ENCODE peak calls at places on chromosomes 3 and 15, in seven cellular contexts. One of them, this sample, is unnamed.

GRCh38 chr3:195249858-195250464 is 21.0 kb downstream of the XXYLT1 start:
- DNase-seq in CD8-positive, alpha-beta memory T cell: no peak
- DNase-seq in T-helper 9 cell: no peak
- DNase-seq in Right ventricle myocardium superior: no peak
- DNase-seq in CD4-positive, alpha-beta T cell: no peak
- DNase-seq in CD8-positive, alpha-beta T cell: no peak
- DNase-seq in epithelial cell of prostate: no peak
- DNase-seq in this sample: no peak

GRCh38 chr15:36960179-36960946 is 140.0 kb downstream of the MEIS2 start:
- DNase-seq in epithelial cell of prostate: no peak
- DNase-seq in Right ventricle myocardium superior: no peak
- DNase-seq in T-helper 9 cell: no peak
- DNase-seq in CD8-positive, alpha-beta memory T cell: no peak
- DNase-seq in CD4-positive, alpha-beta T cell: no peak
- DNase-seq in CD8-positive, alpha-beta T cell: no peak
- DNase-seq in this sample: no peak

GRCh38 chr15:48680841-48681240 is 35.3 kb upstream of the FBN1 start:
- DNase-seq in CD4-positive, alpha-beta T cell: no peak
- DNase-seq in CD8-positive, alpha-beta T cell: no peak
- DNase-seq in Right ventricle myocardium superior: no peak
- DNase-seq in CD8-positive, alpha-beta memory T cell: no peak
- DNase-seq in epithelial cell of prostate: peak
- DNase-seq in T-helper 9 cell: no peak
- DNase-seq in this sample: peak

GRCh38 chr3:12384451-12385233 is 95.8 kb downstream of the PPARG start:
- DNase-seq in T-helper 9 cell: no peak
- DNase-seq in epithelial cell of prostate: no peak
- DNase-seq in Right ventricle myocardium superior: no peak
- DNase-seq in CD8-positive, alpha-beta memory T cell: no peak
- DNase-seq in CD4-positive, alpha-beta T cell: no peak
- DNase-seq in CD8-positive, alpha-beta T cell: no peak
- DNase-seq in this sample: no peak

GRCh38 chr3:115359507-115359906 is 212.4 kb upstream of the ZBTB20 start:
- DNase-seq in epithelial cell of prostate: no peak
- DNase-seq in T-helper 9 cell: no peak
- DNase-seq in CD4-positive, alpha-beta T cell: no peak
- DNase-seq in CD8-positive, alpha-beta memory T cell: no peak
- DNase-seq in Right ventricle myocardium superior: no peak
- DNase-seq in CD8-positive, alpha-beta T cell: no peak
- DNase-seq in this sample: peak

GRCh38 chr3:11373235-11373634 is 101.0 kb downstream of the ATG7 start:
- DNase-seq in epithelial cell of prostate: no peak
- DNase-seq in CD8-positive, alpha-beta T cell: no peak
- DNase-seq in T-helper 9 cell: no peak
- DNase-seq in Right ventricle myocardium superior: no peak
- DNase-seq in CD4-positive, alpha-beta T cell: no peak
- DNase-seq in CD8-positive, alpha-beta memory T cell: no peak
- DNase-seq in this sample: no peak

GRCh38 chr3:49591615-49592014 is 37.3 kb downstream of the BSN start:
- DNase-seq in T-helper 9 cell: no peak
- DNase-seq in Right ventricle myocardium superior: no peak
- DNase-seq in CD4-positive, alpha-beta T cell: no peak
- DNase-seq in CD8-positive, alpha-beta memory T cell: no peak
- DNase-seq in epithelial cell of prostate: no peak
- DNase-seq in CD8-positive, alpha-beta T cell: no peak
- DNase-seq in this sample: no peak

GRCh38 chr15:99113547-99114271 is 8.8 kb downstream of the SYNM start:
- DNase-seq in Right ventricle myocardium superior: no peak
- DNase-seq in CD4-positive, alpha-beta T cell: no peak
- DNase-seq in CD8-positive, alpha-beta memory T cell: no peak
- DNase-seq in epithelial cell of prostate: no peak
- DNase-seq in CD8-positive, alpha-beta T cell: no peak
- DNase-seq in T-helper 9 cell: no peak
- DNase-seq in this sample: no peak

GRCh38 chr15:66641485-66642313 is 60.3 kb upstream of the SMAD6 start:
- DNase-seq in CD4-positive, alpha-beta T cell: no peak
- DNase-seq in T-helper 9 cell: no peak
- DNase-seq in epithelial cell of prostate: no peak
- DNase-seq in CD8-positive, alpha-beta memory T cell: no peak
- DNase-seq in Right ventricle myocardium superior: no peak
- DNase-seq in CD8-positive, alpha-beta T cell: no peak
- DNase-seq in this sample: no peak

GRCh38 chr3:188439080-188439479 is 285.1 kb downstream of the LPP start:
- DNase-seq in T-helper 9 cell: no peak
- DNase-seq in CD8-positive, alpha-beta T cell: peak
- DNase-seq in CD4-positive, alpha-beta T cell: no peak
- DNase-seq in CD8-positive, alpha-beta memory T cell: no peak
- DNase-seq in epithelial cell of prostate: no peak
- DNase-seq in Right ventricle myocardium superior: no peak
- DNase-seq in this sample: no peak

GRCh38 chr3:184389935-184390528 is 10.2 kb downstream of the CHRD start:
- DNase-seq in T-helper 9 cell: no peak
- DNase-seq in CD8-positive, alpha-beta T cell: no peak
- DNase-seq in CD4-positive, alpha-beta T cell: no peak
- DNase-seq in Right ventricle myocardium superior: no peak
- DNase-seq in epithelial cell of prostate: no peak
- DNase-seq in CD8-positive, alpha-beta memory T cell: no peak
- DNase-seq in this sample: no peak

GRCh38 chr3:191290311-191291025 is 38.7 kb upstream of the CCDC50 start:
- DNase-seq in epithelial cell of prostate: no peak
- DNase-seq in T-helper 9 cell: no peak
- DNase-seq in Right ventricle myocardium superior: no peak
- DNase-seq in CD8-positive, alpha-beta T cell: no peak
- DNase-seq in CD4-positive, alpha-beta T cell: no peak
- DNase-seq in CD8-positive, alpha-beta memory T cell: no peak
- DNase-seq in this sample: peak

GRCh38 chr3:36738701-36739100 is 25.7 kb downstream of the DCLK3 start:
- DNase-seq in CD4-positive, alpha-beta T cell: no peak
- DNase-seq in CD8-positive, alpha-beta memory T cell: no peak
- DNase-seq in CD8-positive, alpha-beta T cell: no peak
- DNase-seq in T-helper 9 cell: no peak
- DNase-seq in epithelial cell of prostate: no peak
- DNase-seq in Right ventricle myocardium superior: peak
- DNase-seq in this sample: peak

GRCh38 chr15:83999396-84000120 is 236.0 kb upstream of the GOLGA6L4 start:
- DNase-seq in CD8-positive, alpha-beta T cell: no peak
- DNase-seq in CD8-positive, alpha-beta memory T cell: no peak
- DNase-seq in T-helper 9 cell: no peak
- DNase-seq in CD4-positive, alpha-beta T cell: no peak
- DNase-seq in epithelial cell of prostate: peak
- DNase-seq in Right ventricle myocardium superior: no peak
- DNase-seq in this sample: no peak

GRCh38 chr3:145721815-145722214 is 439.2 kb downstream of the PLOD2 start:
- DNase-seq in CD4-positive, alpha-beta T cell: no peak
- DNase-seq in T-helper 9 cell: no peak
- DNase-seq in epithelial cell of prostate: no peak
- DNase-seq in CD8-positive, alpha-beta T cell: no peak
- DNase-seq in Right ventricle myocardium superior: no peak
- DNase-seq in CD8-positive, alpha-beta memory T cell: no peak
- DNase-seq in this sample: no peak

GRCh38 chr3:46440531-46441294 is 24.0 kb downstream of the LTF start:
- DNase-seq in epithelial cell of prostate: no peak
- DNase-seq in T-helper 9 cell: no peak
- DNase-seq in Right ventricle myocardium superior: no peak
- DNase-seq in CD8-positive, alpha-beta T cell: peak
- DNase-seq in CD8-positive, alpha-beta memory T cell: no peak
- DNase-seq in CD4-positive, alpha-beta T cell: no peak
- DNase-seq in this sample: no peak

GRCh38 chr15:78934063-78935023 is 10.5 kb downstream of the CTSH start:
- DNase-seq in T-helper 9 cell: no peak
- DNase-seq in CD8-positive, alpha-beta memory T cell: no peak
- DNase-seq in epithelial cell of prostate: no peak
- DNase-seq in CD4-positive, alpha-beta T cell: no peak
- DNase-seq in CD8-positive, alpha-beta T cell: no peak
- DNase-seq in Right ventricle myocardium superior: no peak
- DNase-seq in this sample: peak

GRCh38 chr3:185084883-185085282 is 68.0 kb downstream of the C3orf70 start:
- DNase-seq in CD8-positive, alpha-beta memory T cell: no peak
- DNase-seq in epithelial cell of prostate: peak
- DNase-seq in CD4-positive, alpha-beta T cell: no peak
- DNase-seq in T-helper 9 cell: no peak
- DNase-seq in Right ventricle myocardium superior: no peak
- DNase-seq in CD8-positive, alpha-beta T cell: no peak
- DNase-seq in this sample: no peak

GRCh38 chr3:47421741-47422649 is 41.2 kb downstream of the PTPN23 start:
- DNase-seq in CD8-positive, alpha-beta memory T cell: no peak
- DNase-seq in T-helper 9 cell: no peak
- DNase-seq in CD8-positive, alpha-beta T cell: no peak
- DNase-seq in Right ventricle myocardium superior: peak
- DNase-seq in CD4-positive, alpha-beta T cell: no peak
- DNase-seq in epithelial cell of prostate: no peak
- DNase-seq in this sample: peak

GRCh38 chr3:100368421-100368820 is 32.5 kb downstream of the TOMM70 start:
- DNase-seq in T-helper 9 cell: no peak
- DNase-seq in epithelial cell of prostate: no peak
- DNase-seq in CD8-positive, alpha-beta T cell: no peak
- DNase-seq in CD8-positive, alpha-beta memory T cell: no peak
- DNase-seq in Right ventricle myocardium superior: no peak
- DNase-seq in CD4-positive, alpha-beta T cell: no peak
- DNase-seq in this sample: peak

GRCh38 chr3:99570061-99570460 is 68.3 kb upstream of the COL8A1 start:
- DNase-seq in T-helper 9 cell: no peak
- DNase-seq in CD8-positive, alpha-beta T cell: no peak
- DNase-seq in CD4-positive, alpha-beta T cell: no peak
- DNase-seq in CD8-positive, alpha-beta memory T cell: no peak
- DNase-seq in Right ventricle myocardium superior: no peak
- DNase-seq in epithelial cell of prostate: no peak
- DNase-seq in this sample: no peak

GRCh38 chr3:75978686-75979085 is 193.3 kb upstream of the ZNF717 start:
- DNase-seq in epithelial cell of prostate: no peak
- DNase-seq in T-helper 9 cell: no peak
- DNase-seq in Right ventricle myocardium superior: no peak
- DNase-seq in CD8-positive, alpha-beta memory T cell: no peak
- DNase-seq in CD4-positive, alpha-beta T cell: no peak
- DNase-seq in CD8-positive, alpha-beta T cell: no peak
- DNase-seq in this sample: no peak

GRCh38 chr15:67826717-67827560 is 1.6 kb downstream of the SKOR1 start:
- DNase-seq in CD8-positive, alpha-beta memory T cell: no peak
- DNase-seq in CD8-positive, alpha-beta T cell: no peak
- DNase-seq in Right ventricle myocardium superior: no peak
- DNase-seq in CD4-positive, alpha-beta T cell: peak
- DNase-seq in T-helper 9 cell: no peak
- DNase-seq in epithelial cell of prostate: no peak
- DNase-seq in this sample: no peak

GRCh38 chr3:159607856-159608255 is 380.8 kb upstream of the IL12A start:
- DNase-seq in T-helper 9 cell: no peak
- DNase-seq in CD8-positive, alpha-beta memory T cell: no peak
- DNase-seq in epithelial cell of prostate: no peak
- DNase-seq in Right ventricle myocardium superior: no peak
- DNase-seq in CD8-positive, alpha-beta T cell: no peak
- DNase-seq in CD4-positive, alpha-beta T cell: no peak
- DNase-seq in this sample: no peak

GRCh38 chr3:156776871-156777270 is 49.3 kb upstream of the LEKR1 start:
- DNase-seq in CD8-positive, alpha-beta T cell: no peak
- DNase-seq in epithelial cell of prostate: no peak
- DNase-seq in Right ventricle myocardium superior: no peak
- DNase-seq in CD4-positive, alpha-beta T cell: no peak
- DNase-seq in CD8-positive, alpha-beta memory T cell: no peak
- DNase-seq in T-helper 9 cell: no peak
- DNase-seq in this sample: no peak

GRCh38 chr15:28884151-28884940 is 1.4 kb upstream of the APBA2 start:
- DNase-seq in epithelial cell of prostate: no peak
- DNase-seq in CD8-positive, alpha-beta T cell: no peak
- DNase-seq in T-helper 9 cell: no peak
- DNase-seq in CD8-positive, alpha-beta memory T cell: no peak
- DNase-seq in CD4-positive, alpha-beta T cell: no peak
- DNase-seq in Right ventricle myocardium superior: no peak
- DNase-seq in this sample: no peak

GRCh38 chr3:133452603-133453313 is 52.9 kb downstream of the BFSP2 start:
- DNase-seq in CD8-positive, alpha-beta memory T cell: no peak
- DNase-seq in epithelial cell of prostate: no peak
- DNase-seq in Right ventricle myocardium superior: no peak
- DNase-seq in T-helper 9 cell: no peak
- DNase-seq in CD4-positive, alpha-beta T cell: no peak
- DNase-seq in CD8-positive, alpha-beta T cell: no peak
- DNase-seq in this sample: no peak

GRCh38 chr15:39623550-39623931 is 42.7 kb downstream of the THBS1 start:
- DNase-seq in epithelial cell of prostate: no peak
- DNase-seq in CD8-positive, alpha-beta memory T cell: peak
- DNase-seq in T-helper 9 cell: peak
- DNase-seq in CD4-positive, alpha-beta T cell: no peak
- DNase-seq in Right ventricle myocardium superior: no peak
- DNase-seq in CD8-positive, alpha-beta T cell: peak
- DNase-seq in this sample: no peak

GRCh38 chr15:100900136-100900894 is 18.8 kb upstream of the LRRK1 start:
- DNase-seq in CD8-positive, alpha-beta memory T cell: no peak
- DNase-seq in T-helper 9 cell: no peak
- DNase-seq in CD8-positive, alpha-beta T cell: no peak
- DNase-seq in CD4-positive, alpha-beta T cell: no peak
- DNase-seq in Right ventricle myocardium superior: no peak
- DNase-seq in epithelial cell of prostate: no peak
- DNase-seq in this sample: no peak

GRCh38 chr15:94804613-94805012 is 573.3 kb downstream of the MCTP2 start:
- DNase-seq in CD8-positive, alpha-beta T cell: no peak
- DNase-seq in CD8-positive, alpha-beta memory T cell: no peak
- DNase-seq in Right ventricle myocardium superior: no peak
- DNase-seq in epithelial cell of prostate: no peak
- DNase-seq in CD4-positive, alpha-beta T cell: no peak
- DNase-seq in T-helper 9 cell: no peak
- DNase-seq in this sample: no peak

GRCh38 chr3:57015912-57016311 is 44.6 kb upstream of the SPATA12 start:
- DNase-seq in epithelial cell of prostate: no peak
- DNase-seq in T-helper 9 cell: no peak
- DNase-seq in CD8-positive, alpha-beta memory T cell: no peak
- DNase-seq in CD4-positive, alpha-beta T cell: no peak
- DNase-seq in CD8-positive, alpha-beta T cell: no peak
- DNase-seq in Right ventricle myocardium superior: no peak
- DNase-seq in this sample: no peak

GRCh38 chr3:141414141-141414689 is 45.9 kb downstream of the ZBTB38 start:
- DNase-seq in T-helper 9 cell: no peak
- DNase-seq in Right ventricle myocardium superior: no peak
- DNase-seq in CD8-positive, alpha-beta memory T cell: no peak
- DNase-seq in epithelial cell of prostate: no peak
- DNase-seq in CD8-positive, alpha-beta T cell: no peak
- DNase-seq in CD4-positive, alpha-beta T cell: no peak
- DNase-seq in this sample: peak

GRCh38 chr15:56017920-56018319 is 24.5 kb upstream of the NEDD4 start:
- DNase-seq in CD8-positive, alpha-beta memory T cell: no peak
- DNase-seq in T-helper 9 cell: no peak
- DNase-seq in CD8-positive, alpha-beta T cell: no peak
- DNase-seq in CD4-positive, alpha-beta T cell: no peak
- DNase-seq in epithelial cell of prostate: no peak
- DNase-seq in Right ventricle myocardium superior: no peak
- DNase-seq in this sample: no peak

GRCh38 chr3:141737108-141737507 is 990 bp upstream of the RNF7 start:
- DNase-seq in CD8-positive, alpha-beta T cell: no peak
- DNase-seq in CD8-positive, alpha-beta memory T cell: no peak
- DNase-seq in CD4-positive, alpha-beta T cell: no peak
- DNase-seq in epithelial cell of prostate: no peak
- DNase-seq in T-helper 9 cell: no peak
- DNase-seq in Right ventricle myocardium superior: no peak
- DNase-seq in this sample: no peak

GRCh38 chr3:101281616-101282015 is 38.8 kb downstream of the IMPG2 start:
- DNase-seq in CD8-positive, alpha-beta T cell: no peak
- DNase-seq in CD8-positive, alpha-beta memory T cell: no peak
- DNase-seq in CD4-positive, alpha-beta T cell: no peak
- DNase-seq in T-helper 9 cell: no peak
- DNase-seq in epithelial cell of prostate: no peak
- DNase-seq in Right ventricle myocardium superior: no peak
- DNase-seq in this sample: no peak

GRCh38 chr3:131802029-131802428 is 232.8 kb downstream of the CPNE4 start:
- DNase-seq in Right ventricle myocardium superior: no peak
- DNase-seq in CD8-positive, alpha-beta memory T cell: no peak
- DNase-seq in T-helper 9 cell: no peak
- DNase-seq in epithelial cell of prostate: no peak
- DNase-seq in CD8-positive, alpha-beta T cell: no peak
- DNase-seq in CD4-positive, alpha-beta T cell: no peak
- DNase-seq in this sample: no peak

GRCh38 chr3:148791296-148791695 is 36.3 kb upstream of the CPB1 start:
- DNase-seq in Right ventricle myocardium superior: no peak
- DNase-seq in CD8-positive, alpha-beta memory T cell: no peak
- DNase-seq in CD8-positive, alpha-beta T cell: no peak
- DNase-seq in T-helper 9 cell: no peak
- DNase-seq in epithelial cell of prostate: no peak
- DNase-seq in CD4-positive, alpha-beta T cell: no peak
- DNase-seq in this sample: no peak

GRCh38 chr3:10722921-10723320 is 93.1 kb upstream of the SLC6A11 start:
- DNase-seq in epithelial cell of prostate: no peak
- DNase-seq in T-helper 9 cell: no peak
- DNase-seq in CD4-positive, alpha-beta T cell: no peak
- DNase-seq in CD8-positive, alpha-beta memory T cell: no peak
- DNase-seq in CD8-positive, alpha-beta T cell: no peak
- DNase-seq in Right ventricle myocardium superior: no peak
- DNase-seq in this sample: no peak